ENCODE peak calls at places on chromosomes 11 and 22, in ten cellular contexts. W is MCF 10A; C is tibial nerve; F is NCI-H748 treated with DMSO at 0.1 percent for 48 hours; B is stimulated activated CD8-positive, alpha-beta memory T cell treated with anti-CD3 and anti-CD28 coated beads, Interleukin-12 subunit alpha, Interleukin-12 subunit beta, amount 100 ng/mL, for 1 hour; Y is adipocyte; S is NCI-H1694; H is LoVo; N is psoas muscle; Z is effector CD4-positive, alpha-beta T cell. A is an unnamed sample.

GRCh38 chr11:72328366-72329224 is 84.6 kb upstream of the PHOX2A start:
- DNase-seq in W (no peak), C (no peak), F (no peak), B (no peak), Y (peak), S (no peak), H (no peak), N (no peak), Z (no peak), A (no peak)

GRCh38 chr11:67269401-67270255 is 3.4 kb downstream of the GRK2 start:
- DNase-seq in W (no peak), C (no peak), F (no peak), B (no peak), Y (no peak), S (peak), H (no peak), N (peak), Z (no peak), A (no peak)

GRCh38 chr11:106840993-106841392 is 177.3 kb downstream of the GUCY1A2 start:
- DNase-seq in W (no peak), C (no peak), F (no peak), B (no peak), Y (no peak), S (no peak), H (no peak), N (no peak), Z (no peak), A (no peak)

GRCh38 chr11:64763804-64764611 is 4.2 kb upstream of the PYGM start:
- DNase-seq in W (no peak), C (no peak), F (no peak), B (no peak), Y (no peak), S (no peak), H (no peak), N (peak), Z (peak), A (no peak)

GRCh38 chr11:86818466-86819282 is 18.3 kb downstream of the PRSS23 start:
- DNase-seq in W (peak), C (no peak), F (peak), B (no peak), Y (peak), S (peak), H (peak), N (no peak), Z (no peak), A (no peak)

GRCh38 chr11:83195649-83196048 is 2.1 kb downstream of the ANKRD42 start:
- DNase-seq in W (no peak), C (no peak), F (no peak), B (no peak), Y (no peak), S (no peak), H (no peak), N (no peak), Z (no peak), A (no peak)

GRCh38 chr22:45997077-45997774 is 20.3 kb upstream of the WNT7B start:
- DNase-seq in W (peak), C (peak), F (peak), B (no peak), Y (peak), S (peak), H (no peak), N (peak), Z (no peak), A (no peak)

GRCh38 chr11:118522571-118523072 is 4.7 kb upstream of the TTC36 start:
- DNase-seq in W (peak), C (no peak), F (no peak), B (no peak), Y (peak), S (no peak), H (no peak), N (no peak), Z (no peak), A (no peak)

GRCh38 chr11:44315947-44316387 is 6.0 kb upstream of the ALX4 start:
- DNase-seq in W (no peak), C (no peak), F (no peak), B (no peak), Y (peak), S (no peak), H (no peak), N (peak), Z (no peak), A (peak)

GRCh38 chr11:25159341-25159740 is 662.5 kb downstream of the LUZP2 start:
- DNase-seq in W (peak), C (no peak), F (no peak), B (no peak), Y (peak), S (no peak), H (no peak), N (no peak), Z (no peak), A (no peak)

GRCh38 chr11:6402561-6402981 is 12.3 kb downstream of the SMPD1 start:
- DNase-seq in W (no peak), C (no peak), F (no peak), B (peak), Y (no peak), S (no peak), H (no peak), N (no peak), Z (peak), A (no peak)

GRCh38 chr22:24054356-24054755 is 43.3 kb downstream of the CABIN1 start:
- DNase-seq in W (no peak), C (no peak), F (no peak), B (no peak), Y (peak), S (no peak), H (no peak), N (no peak), Z (no peak), A (no peak)

GRCh38 chr11:57387284-57388030 is 3.0 kb downstream of the PRG2 start:
- DNase-seq in W (no peak), C (no peak), F (no peak), B (no peak), Y (no peak), S (no peak), H (no peak), N (no peak), Z (no peak), A (no peak)

A was measured in NCI-H1930.